ENCODE peak calls at places on chromosomes 3 and 15, in six cellular contexts. B is adrenal gland, O is esophagus muscularis mucosa, I is A549, H is vagina, F is breast epithelium. S is an unnamed sample.

GRCh38 chr15:82812994-82813393 is 3.6 kb downstream of the WHAMM start:
- DNase-seq in H (no peak), O (no peak), F (no peak), I (no peak), B (no peak), S (no peak)

GRCh38 chr15:63329567-63330350 is 51.9 kb downstream of the CA12 start:
- DNase-seq in I (no peak), H (no peak), B (no peak), F (no peak), O (no peak), S (no peak)

GRCh38 chr15:63832620-63833245 is 1.0 kb downstream of the HERC1 start:
- DNase-seq in H (no peak), O (no peak), F (no peak), I (no peak), B (no peak), S (no peak)

GRCh38 chr3:153357436-153357835 is 195.4 kb downstream of the RAP2B start:
- DNase-seq in B (no peak), F (no peak), O (no peak), I (no peak), H (no peak), S (no peak)

GRCh38 chr3:181985386-181985785 is 273.7 kb downstream of the SOX2 start:
- DNase-seq in B (no peak), I (no peak), H (no peak), O (no peak), F (no peak), S (no peak)

GRCh38 chr3:19994796-19995195 is 17.3 kb downstream of the PP2D1 start:
- DNase-seq in I (no peak), O (no peak), F (no peak), B (no peak), H (no peak), S (no peak)

GRCh38 chr3:114569186-114569585 is 275.4 kb downstream of the TIGIT start:
- DNase-seq in I (no peak), H (no peak), B (no peak), F (no peak), O (no peak), S (no peak)

GRCh38 chr3:32646761-32647160 is 38.2 kb upstream of the CNOT10 start:
- DNase-seq in B (no peak), I (no peak), O (no peak), H (no peak), F (no peak), S (no peak)

GRCh38 chr3:89184151-89184550 is 76.7 kb downstream of the EPHA3 start:
- DNase-seq in O (no peak), H (no peak), B (no peak), I (no peak), F (no peak), S (no peak)

GRCh38 chr3:30770387-30770786 is 124.1 kb downstream of the GADL1 start:
- DNase-seq in B (peak; percentile 32), I (peak; percentile 66), O (no peak), F (no peak), H (no peak), S (no peak)

GRCh38 chr3:12759097-12759679 is at the start of gene TMEM40:
- DNase-seq in O (no peak), H (no peak), B (no peak), I (peak; percentile 32), F (no peak), S (no peak)

GRCh38 chr3:145882416-145882815 is 278.6 kb downstream of the PLOD2 start:
- DNase-seq in O (no peak), F (no peak), H (no peak), B (no peak), I (no peak), S (no peak)

DNA sequence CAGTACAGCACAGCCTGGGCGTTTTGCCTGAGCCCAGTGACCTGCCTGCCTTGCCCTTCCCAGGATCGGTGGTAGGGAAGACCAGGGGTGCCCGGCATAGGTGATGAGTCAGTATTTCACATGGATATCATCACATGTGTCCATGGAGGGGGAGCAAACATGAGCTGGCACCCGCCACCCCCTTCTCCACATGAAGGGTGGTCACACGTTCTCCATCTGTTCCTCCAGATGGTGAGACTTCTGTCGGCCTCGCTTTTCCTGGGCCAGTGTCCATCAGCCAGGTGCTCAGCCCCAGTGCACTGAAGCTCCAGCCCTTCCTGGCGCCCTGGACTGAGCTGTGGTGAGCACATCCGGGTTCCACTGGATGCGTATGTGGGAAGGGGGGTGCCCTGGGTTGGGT is 208.4 kb downstream of the UBE3A start:
- DNase-seq in F (no peak), H (no peak), O (no peak), I (no peak), B (no peak), S (no peak)
- H3K9me3 ChIP-seq in F (peaks cover 98% of the 10 kb centered on the region), H (no peaks in the 10 kb centered on the region), O (peaks cover 17% of the 10 kb centered on the region), I (no peaks in the 10 kb centered on the region), B (no peaks in the 10 kb centered on the region), S (no peaks in the 10 kb centered on the region)

DNA sequence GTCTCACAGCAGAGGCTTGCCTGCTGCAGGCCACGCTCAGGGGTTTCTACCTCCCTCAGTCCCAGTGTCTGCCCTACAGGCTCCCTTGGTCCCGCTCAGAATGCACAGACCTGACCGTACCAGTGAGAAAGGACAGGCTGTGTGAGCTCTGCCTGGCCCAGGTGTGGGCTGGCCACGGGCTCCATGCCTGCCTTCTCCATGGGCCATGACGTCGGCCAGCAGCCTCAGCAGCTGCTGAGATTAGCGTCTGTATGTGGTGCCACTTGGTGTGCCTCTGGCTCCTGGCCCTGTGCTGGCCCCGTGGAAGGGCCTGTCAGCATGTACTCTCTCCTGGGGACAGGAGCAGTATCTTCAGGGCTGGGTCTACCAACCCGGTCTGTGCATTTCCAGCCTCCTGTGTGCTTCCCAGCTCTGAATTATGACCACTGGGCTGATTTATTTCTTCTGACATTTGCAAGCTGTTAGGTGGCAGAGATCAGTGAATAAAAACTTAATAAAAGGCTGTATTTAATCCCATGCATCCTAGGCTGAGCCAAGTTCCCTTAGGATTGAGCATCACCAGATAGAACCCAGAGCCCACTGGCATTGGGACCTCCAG is 25.7 kb downstream of the KLF13 start:
- DNase-seq in B (no peak), I (no peak), F (no peak), O (no peak), H (no peak), S (peak; percentile 73)
- TF ChIP-seq POLR2A in B (peak; percentile 23), I (no peak), F (no peak), O (peak; percentile 15), H (no peak), S (no peak)

GRCh38 chr15:97963779-97964178 is 3.3 kb downstream of the ARRDC4 start:
- DNase-seq in I (no peak), O (no peak), B (no peak), H (no peak), F (no peak), S (no peak)

GRCh38 chr15:97960364-97961066 is at the start of gene ARRDC4:
- DNase-seq in B (peak; percentile 100), F (peak; percentile 100), I (peak; percentile 99), O (peak; percentile 100), H (peak; percentile 100), S (peak; percentile 100)

GRCh38 chr15:97961067-97961954 is 808 bp downstream of the ARRDC4 start:
- DNase-seq in B (peak; percentile 63), I (no peak), F (peak; percentile 54), H (no peak), O (no peak), S (peak; percentile 75)

GRCh38 chr15:97959738-97960363 is 652 bp upstream of the ARRDC4 start:
- DNase-seq in I (no peak), O (no peak), F (no peak), B (no peak), H (no peak), S (no peak)

GRCh38 chr15:97962263-97962662 is 1.8 kb downstream of the ARRDC4 start:
- DNase-seq in B (no peak), F (no peak), I (no peak), O (no peak), H (no peak), S (no peak)
- H3K4me1 ChIP-seq in B (peaks cover 47% of the 10 kb centered on the region), F (no peaks in the 10 kb centered on the region), I (no peaks in the 10 kb centered on the region), O (peaks cover 69% of the 10 kb centered on the region), H (peaks cover 55% of the 10 kb centered on the region), S (no peaks in the 10 kb centered on the region)

DNA sequence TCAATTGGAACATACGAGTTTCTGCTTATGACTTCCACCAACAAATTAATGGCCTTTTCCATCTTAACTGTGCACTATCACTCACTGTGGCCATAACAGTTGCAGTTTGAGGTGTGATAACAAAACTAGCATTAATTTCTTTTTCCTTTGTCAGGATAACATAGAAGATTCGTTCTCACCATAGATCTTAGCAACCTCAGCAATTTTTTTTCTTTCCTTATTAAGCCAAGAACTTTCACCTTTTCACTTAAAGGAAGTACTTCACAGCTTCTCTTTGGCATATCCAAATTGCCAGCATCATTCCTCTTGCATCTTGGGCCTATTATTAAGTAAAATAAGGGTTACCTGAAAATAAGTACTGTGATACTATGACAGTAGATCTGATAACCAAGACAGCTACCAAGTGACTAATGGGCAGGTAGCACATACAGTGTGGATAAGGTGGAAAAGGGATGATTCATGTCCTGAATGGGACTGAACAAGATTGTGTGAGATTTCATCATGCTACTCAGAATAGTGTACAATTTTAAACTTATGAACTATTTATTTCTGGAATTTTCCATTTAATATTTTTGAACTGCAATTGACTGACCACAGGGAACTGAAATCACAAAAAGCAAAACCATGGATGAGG is 46.6 kb downstream of the CEP70 start:
- DNase-seq in F (no peak), O (no peak), I (no peak), B (no peak), H (no peak), S (no peak)
- H3K9me3 ChIP-seq in F (peaks cover 59% of the 10 kb centered on the region), O (peaks cover 26% of the 10 kb centered on the region), I (peaks cover 4% of the 10 kb centered on the region), B (no peaks in the 10 kb centered on the region), H (peaks cover 10% of the 10 kb centered on the region), S (no peaks in the 10 kb centered on the region)

GRCh38 chr3:156818890-156819289 is 7.3 kb upstream of the LEKR1 start:
- DNase-seq in F (no peak), B (no peak), I (peak; percentile 54), H (no peak), O (no peak), S (no peak)

GRCh38 chr3:156814295-156814694 is 11.9 kb upstream of the LEKR1 start:
- DNase-seq in H (no peak), O (no peak), B (no peak), F (no peak), I (no peak), S (no peak)

GRCh38 chr3:156816091-156816793 is 9.9 kb upstream of the LEKR1 start:
- DNase-seq in B (peak; percentile 27), I (peak; percentile 50), H (no peak), F (no peak), O (no peak), S (peak; percentile 73)

GRCh38 chr3:156817931-156818765 is 8.0 kb upstream of the LEKR1 start:
- DNase-seq in O (no peak), H (no peak), F (no peak), B (no peak), I (no peak), S (no peak)

GRCh38 chr3:156816794-156817741 is 9.1 kb upstream of the LEKR1 start:
- DNase-seq in B (peak; percentile 87), I (peak; percentile 91), H (no peak), O (no peak), F (peak; percentile 79), S (peak; percentile 95)
- TF ChIP-seq POLR2A in B (peak; percentile 88), I (peak; percentile 44), H (no peak), O (no peak), F (no peak), S (peak; percentile 77)